ENCODE peak calls at places on chromosomes 3 and 15, in eight cellular contexts. O, J, W, Y, B, A, V and Z are unnamed samples.

GRCh38 chr15:98067339-98067738 is 106.8 kb downstream of the ARRDC4 start:
- DNase-seq in J (no peak), Y (peak; percentile 38), B (no peak), A (no peak), V (no peak), W (no peak), O (no peak), Z (peak; percentile 91)

GRCh38 chr3:57974796-57975388 is 33.3 kb upstream of the FLNB start:
- DNase-seq in J (no peak), O (no peak), Y (peak; percentile 95), V (peak; percentile 82), B (no peak), A (no peak), W (no peak), Z (peak; percentile 97)

GRCh38 chr3:66416556-66417304 is 84.1 kb downstream of the LRIG1 start:
- DNase-seq in O (no peak), V (no peak), Y (no peak), W (no peak), B (no peak), A (no peak), J (no peak), Z (no peak)

GRCh38 chr3:8492744-8493511 is 8.7 kb upstream of the LMCD1 start:
- DNase-seq in B (no peak), W (no peak), O (no peak), A (no peak), J (no peak), Y (no peak), V (no peak), Z (peak; percentile 33)

GRCh38 chr3:182410051-182410450 is 383.3 kb upstream of the ATP11B start:
- DNase-seq in W (no peak), B (no peak), A (no peak), O (no peak), Y (no peak), J (no peak), V (no peak), Z (no peak)

GRCh38 chr3:194328080-194328571 is 23.0 kb downstream of the CPN2 start:
- DNase-seq in J (no peak), Y (no peak), B (no peak), W (no peak), A (no peak), V (no peak), O (no peak), Z (peak; percentile 65)

GRCh38 chr3:41711656-41712055 is 250.2 kb downstream of the ULK4 start:
- DNase-seq in J (no peak), A (no peak), O (no peak), W (no peak), V (no peak), Y (peak; percentile 29), B (no peak), Z (peak; percentile 26)

GRCh38 chr3:10195692-10196091 is 31.0 kb downstream of the IRAK2 start:
- DNase-seq in A (no peak), Y (no peak), J (no peak), O (no peak), W (peak; percentile 44), V (no peak), B (no peak), Z (no peak)

GRCh38 chr15:98713585-98714001 is 65.3 kb downstream of the IGF1R start:
- DNase-seq in J (no peak), W (no peak), V (no peak), A (no peak), B (no peak), O (no peak), Y (peak; percentile 13), Z (no peak)

GRCh38 chr3:8485141-8485840 is 16.3 kb upstream of the LMCD1 start:
- DNase-seq in W (no peak), V (no peak), J (no peak), O (no peak), A (no peak), B (no peak), Y (no peak), Z (no peak)

GRCh38 chr15:45378149-45378912 is at the start of gene GATM:
- DNase-seq in W (peak; percentile 29), A (peak; percentile 19), Y (peak; percentile 75), O (peak; percentile 28), J (no peak), V (no peak), B (peak; percentile 8), Z (peak; percentile 78)

GRCh38 chr3:114892117-114892870 is 254.8 kb downstream of the ZBTB20 start:
- DNase-seq in O (no peak), Y (no peak), J (no peak), A (no peak), B (no peak), V (no peak), W (peak; percentile 76), Z (no peak)

GRCh38 chr3:151403246-151403645 is 18.7 kb upstream of the P2RY12 start:
- DNase-seq in V (no peak), J (no peak), A (no peak), O (no peak), B (no peak), Y (peak; percentile 62), W (no peak), Z (peak; percentile 62)

GRCh38 chr3:136925425-136926190 is 32.2 kb upstream of the IL20RB start:
- DNase-seq in W (no peak), O (peak; percentile 36), B (no peak), Y (no peak), A (no peak), V (no peak), J (no peak), Z (no peak)

GRCh38 chr3:107737909-107738308 is 215.1 kb downstream of the BBX start:
- DNase-seq in V (no peak), B (no peak), Y (no peak), A (no peak), O (no peak), J (no peak), W (no peak), Z (no peak)

GRCh38 chr3:70090322-70090913 is 90.9 kb downstream of the SAMMSON start:
- DNase-seq in O (no peak), A (no peak), V (no peak), W (no peak), Y (peak; percentile 7), B (no peak), J (peak; percentile 3), Z (peak; percentile 16)

GRCh38 chr15:51536965-51537574 is 85.5 kb downstream of the DMXL2 start:
- DNase-seq in Y (peak; percentile 12), O (peak; percentile 62), W (no peak), V (no peak), B (no peak), J (no peak), A (no peak), Z (peak; percentile 13)

GRCh38 chr15:99450896-99451358 is 114.9 kb upstream of the MEF2A start:
- DNase-seq in A (peak; percentile 60), Y (no peak), O (no peak), W (no peak), V (no peak), B (no peak), J (no peak), Z (no peak)

GRCh38 chr3:16103472-16103871 is 71.0 kb upstream of the GALNT15 start:
- DNase-seq in A (no peak), V (no peak), W (no peak), O (no peak), J (no peak), B (no peak), Y (peak; percentile 88), Z (peak; percentile 82)

GRCh38 chr15:57537951-57538506 is 53.7 kb upstream of the MYZAP start:
- DNase-seq in W (no peak), A (no peak), V (no peak), J (no peak), B (no peak), Y (no peak), O (no peak), Z (no peak)